ENCODE peak calls at places on chromosomes 12 and 14, in eight cellular contexts. X is T-cell; Z is pancreas; P is stimulated activated CD4-positive, alpha-beta T cell treated with anti-CD3 and anti-CD28 coated beads, Interleukin-1b, Interleukin-23, amount 100 ng/mL, for 1 hour; L is NCI-H1092; B is ureter; T is Calu3; N is tibial artery. H is an unnamed sample.

GRCh38 chr12:131901431-131902331 is 7.3 kb downstream of the ULK1 start:
- DNase-seq in T (peak), P (no peak), X (no peak), B (no peak), L (no peak), Z (peak), N (no peak), H (peak)

GRCh38 chr12:112178796-112179195 is 53.4 kb downstream of the TRAFD1 start:
- DNase-seq in Z (no peak), L (no peak), X (no peak), N (no peak), B (no peak), P (no peak), T (no peak), H (no peak)

GRCh38 chr14:77355811-77356210 is 21.1 kb downstream of the TMED8 start:
- DNase-seq in L (no peak), N (no peak), P (no peak), X (no peak), B (no peak), T (no peak), Z (no peak), H (no peak)

GRCh38 chr14:75359098-75359497 is 68.7 kb upstream of the JDP2 start:
- DNase-seq in P (no peak), B (no peak), T (no peak), N (no peak), L (no peak), Z (no peak), X (no peak), H (no peak)

GRCh38 chr14:105888784-105889665 is 362.6 kb downstream of the TMEM121 start:
- DNase-seq in P (no peak), L (no peak), N (peak), B (no peak), Z (no peak), X (no peak), T (no peak), H (no peak)

GRCh38 chr14:25308244-25308643 is 258.3 kb upstream of the STXBP6 start:
- DNase-seq in B (no peak), N (no peak), P (no peak), X (no peak), Z (no peak), L (no peak), T (no peak), H (no peak)

GRCh38 chr12:121776190-121777098 is 17.0 kb downstream of the RHOF start:
- DNase-seq in Z (peak), T (peak), N (peak), L (no peak), X (peak), P (peak), B (no peak), H (peak)

GRCh38 chr12:131209082-131210070 is 255.7 kb downstream of the ADGRD1 start:
- DNase-seq in X (no peak), Z (no peak), N (no peak), L (no peak), B (no peak), T (no peak), P (no peak), H (no peak)

GRCh38 chr12:105427883-105428282 is 97.4 kb downstream of the C12orf75 start:
- DNase-seq in B (no peak), X (no peak), L (no peak), Z (no peak), T (no peak), N (no peak), P (no peak), H (no peak)

GRCh38 chr12:69099201-69099837 is 140.1 kb upstream of the CPSF6 start:
- DNase-seq in P (no peak), T (no peak), Z (no peak), X (no peak), B (no peak), N (no peak), L (no peak), H (no peak)

GRCh38 chr12:92879698-92880322 is 49.3 kb downstream of the EEA1 start:
- DNase-seq in T (no peak), N (no peak), P (no peak), B (no peak), Z (no peak), X (no peak), L (no peak), H (no peak)

GRCh38 chr14:105883066-105884005 is 357.0 kb downstream of the TMEM121 start:
- DNase-seq in L (no peak), X (no peak), P (no peak), B (no peak), Z (no peak), T (no peak), N (peak), H (no peak)

GRCh38 chr14:68176687-68177086 is 357.1 kb downstream of the RAD51B start:
- DNase-seq in X (no peak), P (no peak), B (no peak), N (no peak), Z (no peak), L (no peak), T (no peak), H (no peak)

GRCh38 chr14:56002316-56002715 is 115.9 kb upstream of the PELI2 start:
- DNase-seq in L (no peak), P (no peak), N (no peak), B (no peak), X (no peak), T (no peak), Z (no peak), H (peak)

GRCh38 chr14:96752594-96752993 is 44.6 kb upstream of the VRK1 start:
- DNase-seq in B (no peak), T (no peak), L (no peak), Z (no peak), N (no peak), X (no peak), P (no peak), H (no peak)

GRCh38 chr14:92633274-92633616 is 115.2 kb downstream of the LGMN start:
- DNase-seq in P (no peak), Z (no peak), T (no peak), B (no peak), N (peak), L (no peak), X (no peak), H (no peak)

GRCh38 chr12:120106151-120106550 is 10.4 kb downstream of the RAB35 start:
- DNase-seq in B (no peak), T (no peak), P (no peak), N (no peak), Z (no peak), L (no peak), X (no peak), H (no peak)

GRCh38 chr12:3054993-3055711 is 22.0 kb upstream of the TSPAN9 start:
- DNase-seq in N (peak), T (no peak), Z (no peak), P (no peak), X (no peak), B (no peak), L (no peak), H (no peak)

GRCh38 chr12:109156036-109156435 is 39.6 kb downstream of the ACACB start:
- DNase-seq in N (no peak), Z (no peak), P (no peak), T (no peak), B (no peak), L (no peak), X (no peak), H (no peak)

GRCh38 chr12:40734283-40734682 is 42.0 kb downstream of the CNTN1 start:
- DNase-seq in T (no peak), X (no peak), Z (no peak), L (no peak), N (no peak), B (no peak), P (no peak), H (no peak)

GRCh38 chr12:57175428-57176138 is 28.2 kb upstream of the LRP1-AS start:
- DNase-seq in T (peak), B (peak), X (no peak), P (peak), N (peak), Z (peak), L (peak), H (peak)

GRCh38 chr14:53531151-53531550 is 378.0 kb upstream of the DDHD1 start:
- DNase-seq in X (no peak), Z (no peak), T (no peak), B (no peak), N (no peak), L (no peak), P (no peak), H (no peak)

GRCh38 chr12:11839093-11839641 is 189.7 kb downstream of the ETV6 start:
- DNase-seq in X (no peak), N (peak), L (peak), B (no peak), P (no peak), Z (peak), T (peak), H (no peak)

GRCh38 chr12:18629445-18629844 is 108.4 kb downstream of the PLCZ1 start:
- DNase-seq in B (no peak), L (no peak), N (no peak), Z (no peak), T (no peak), X (no peak), P (no peak), H (no peak)